ENCODE peak calls at places on chromosome 17, in seven cellular contexts. G is suprapubic skin, K is fibroblast of the aortic adventitia, T is endothelial cell, N is progenitor cell of endocrine pancreas, J is AG04449, U is nephron progenitor cell. S is an unnamed sample.
A peak's percentile ranks its signal among the peaks of the same experiment; 100 is the strongest.

GRCh38 chr17:66684256-66684655 is 150.7 kb upstream of the CACNG5 start:
- DNase-seq in U (no peak), J (no peak), G (no peak), T (no peak), K (no peak), N (no peak), S (no peak)

GRCh38 chr17:67223924-67224323 is 21.1 kb downstream of the HELZ start:
- DNase-seq in T (no peak), G (no peak), K (no peak), N (no peak), U (no peak), J (no peak), S (no peak)

GRCh38 chr17:4172356-4172755 is 29.4 kb downstream of the CYB5D2 start:
- DNase-seq in U (no peak), J (no peak), G (no peak), T (no peak), N (no peak), K (no peak), S (no peak)

GRCh38 chr17:58991718-58992331 is 114.9 kb downstream of the TRIM37 start:
- DNase-seq in U (no peak), T (no peak), J (peak; percentile 70), G (no peak), N (no peak), K (peak; percentile 8), S (no peak)

GRCh38 chr17:49338883-49339282 is 23.2 kb downstream of the ZNF652 start:
- DNase-seq in J (no peak), G (no peak), K (no peak), N (no peak), U (no peak), T (no peak), S (no peak)

GRCh38 chr17:15213381-15214087 is 51.6 kb downstream of the PMP22 start:
- DNase-seq in N (no peak), U (peak; percentile 15), T (peak; percentile 40), G (no peak), K (peak; percentile 30), J (no peak), S (no peak)

GRCh38 chr17:43984521-43984920 is 19.9 kb upstream of the NAGS start:
- DNase-seq in T (no peak), N (no peak), K (no peak), J (no peak), U (no peak), G (no peak), S (no peak)

GRCh38 chr17:40526668-40527067 is 25.2 kb upstream of the TNS4 start:
- DNase-seq in T (no peak), U (no peak), K (no peak), G (peak; percentile 83), J (no peak), N (no peak), S (no peak)

GRCh38 chr17:55334285-55334684 is 69.5 kb downstream of the HLF start:
- DNase-seq in K (peak; percentile 77), U (no peak), J (no peak), G (no peak), N (no peak), T (no peak), S (no peak)

GRCh38 chr17:35942588-35943186 is 826 bp downstream of the LYZL6 start:
- DNase-seq in G (no peak), K (no peak), J (no peak), N (no peak), T (no peak), U (no peak), S (no peak)

GRCh38 chr17:81329927-81330883 is 35.1 kb upstream of the SLC38A10 start:
- DNase-seq in U (no peak), T (no peak), G (no peak), J (no peak), K (no peak), N (no peak), S (peak; percentile 38)

GRCh38 chr17:49788443-49789277 is at the start of gene KAT7:
- DNase-seq in N (peak; percentile 97), U (peak; percentile 97), K (peak; percentile 100), J (peak; percentile 96), G (peak; percentile 99), T (peak; percentile 97), S (peak; percentile 98)

GRCh38 chr17:17305282-17305801 is 2.2 kb downstream of the NT5M start:
- DNase-seq in T (no peak), G (no peak), K (no peak), J (no peak), N (no peak), U (peak; percentile 19), S (no peak)

GRCh38 chr17:50604470-50604869 is 30.2 kb upstream of the ABCC3 start:
- DNase-seq in T (peak; percentile 26), U (no peak), J (no peak), N (no peak), K (peak; percentile 85), G (no peak), S (no peak)

GRCh38 chr17:39205112-39205526 is 5.0 kb downstream of the RPL19 start:
- DNase-seq in K (no peak), U (no peak), N (no peak), J (no peak), G (no peak), T (no peak), S (no peak)

GRCh38 chr17:42682400-42683384 is at the start of gene CNTNAP1:
- DNase-seq in U (peak; percentile 79), K (peak; percentile 82), J (no peak), N (no peak), T (peak; percentile 53), G (no peak), S (peak; percentile 79)

DNA sequence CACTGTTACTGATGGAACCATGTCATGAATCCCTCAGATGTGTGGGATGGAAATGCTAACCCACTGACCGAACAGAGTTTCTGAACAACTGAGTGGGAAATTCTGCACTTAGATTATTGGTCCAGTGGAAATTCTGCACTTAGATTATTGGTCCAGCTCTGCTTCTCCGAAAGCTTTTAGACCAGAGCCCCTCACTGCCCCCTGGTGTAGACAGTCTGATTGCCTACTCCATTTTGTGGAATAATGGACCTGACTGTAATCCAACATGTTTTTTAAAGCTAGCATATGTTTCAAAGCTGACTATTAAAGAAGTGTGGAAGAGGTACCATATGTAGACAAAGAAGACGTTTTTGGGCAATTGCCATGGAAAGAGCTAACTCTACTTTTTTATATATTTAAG is 50.3 kb upstream of the TBX2 start:
- DNase-seq in J (no peak), K (peak; percentile 8), N (no peak), T (peak; percentile 25), U (no peak), G (no peak), S (no peak)
- TF ChIP-seq CTCF in J (peak; percentile 11), K (peak; percentile 36), N (peak; percentile 28), T (no peak), U (no peak), G (no peak), S (peak; percentile 10)

GRCh38 chr17:68433211-68433610 is 24.1 kb downstream of the WIPI1 start:
- DNase-seq in K (no peak), T (no peak), U (no peak), G (peak; percentile 38), N (no peak), J (no peak), S (no peak)

GRCh38 chr17:68431661-68432071 is 25.6 kb downstream of the WIPI1 start:
- DNase-seq in J (no peak), U (peak; percentile 29), G (peak; percentile 63), N (no peak), K (no peak), T (peak; percentile 22), S (peak; percentile 34)

GRCh38 chr17:68431045-68431608 is 26.2 kb downstream of the WIPI1 start:
- DNase-seq in K (no peak), N (no peak), G (peak; percentile 20), U (no peak), J (no peak), T (no peak), S (no peak)

GRCh38 chr17:68433911-68434503 is 23.3 kb downstream of the WIPI1 start:
- DNase-seq in N (no peak), K (no peak), J (no peak), G (peak; percentile 32), U (no peak), T (no peak), S (no peak)

DNA sequence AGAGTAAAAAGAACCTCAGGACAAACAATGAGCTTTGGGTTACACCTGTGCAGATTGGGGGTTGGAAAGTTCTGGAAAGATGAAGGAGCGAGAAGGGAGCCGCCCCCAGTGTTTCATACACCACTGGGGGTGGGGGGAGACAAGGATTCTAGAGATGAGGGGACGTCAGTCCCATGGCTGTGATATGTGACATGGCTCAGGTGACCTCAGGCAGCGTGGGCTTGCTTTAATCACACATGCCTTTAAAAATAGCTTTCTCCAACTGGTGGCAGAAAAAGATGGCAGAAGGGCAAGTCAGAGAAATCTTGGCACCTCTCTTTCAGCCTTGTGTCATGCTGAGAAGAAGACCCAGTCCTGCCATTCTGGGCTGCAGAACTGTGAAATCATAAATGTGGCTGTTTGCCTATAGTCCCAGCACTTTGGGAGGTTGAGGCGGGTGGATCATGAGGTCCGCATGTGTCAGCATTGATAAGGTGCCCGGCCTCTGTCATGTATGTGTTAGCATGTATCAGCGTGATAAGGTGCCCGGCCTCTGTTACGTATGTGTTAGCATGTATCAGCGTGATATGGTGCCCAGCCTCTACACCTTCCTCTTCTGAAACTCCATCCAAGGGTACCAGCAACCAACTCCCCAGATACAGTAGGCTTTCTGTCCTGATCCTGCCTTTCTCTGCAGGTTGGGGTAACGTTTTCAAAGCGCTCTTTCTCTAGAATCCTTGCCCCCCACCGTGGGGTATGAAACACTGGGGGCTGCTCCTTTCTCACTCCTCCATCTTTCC is 25.0 kb downstream of the WIPI1 start:
- DNase-seq in J (no peak), G (peak; percentile 66), U (no peak), T (no peak), N (no peak), K (no peak), S (no peak)
- TF ChIP-seq CTCF in J (no peak), G (no peak), U (no peak), T (no peak), N (no peak), K (no peak), S (no peak)

DNA sequence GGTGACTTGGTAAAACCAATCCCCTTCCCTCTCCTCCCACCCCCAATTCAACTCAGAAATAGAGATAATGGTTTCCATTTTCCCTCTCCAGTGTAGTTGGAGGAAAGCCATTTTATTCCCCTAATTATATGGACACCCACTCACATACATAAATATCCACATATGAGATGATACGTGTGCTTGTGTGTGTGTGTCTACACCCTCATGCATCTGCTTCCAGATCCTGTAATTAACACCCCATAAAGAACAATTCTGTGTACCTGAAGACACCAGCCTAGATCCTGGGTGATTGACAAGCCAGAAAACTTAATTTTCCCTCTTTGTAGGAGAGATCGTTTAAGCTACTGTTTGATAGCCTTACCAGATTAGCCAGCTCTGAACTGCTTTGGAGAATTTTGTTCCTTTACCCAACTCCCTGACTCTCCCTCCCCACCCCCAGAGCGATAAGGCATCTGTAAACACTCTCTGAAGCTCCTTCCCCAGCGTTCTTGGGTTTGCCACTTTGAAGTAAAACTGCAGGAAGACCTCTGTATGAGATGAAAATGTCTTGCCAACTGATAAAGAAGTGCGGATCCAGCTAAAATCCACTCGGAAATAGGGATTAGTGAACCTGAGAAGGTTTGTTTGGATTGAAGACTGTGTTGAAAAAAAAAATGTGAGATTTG is 175.7 kb downstream of the RGS9 start:
- DNase-seq in T (no peak), U (no peak), N (no peak), K (no peak), J (no peak), G (no peak), S (no peak)
- TF ChIP-seq CTCF in T (no peak), U (no peak), N (no peak), K (no peak), J (no peak), G (no peak), S (no peak)

DNA sequence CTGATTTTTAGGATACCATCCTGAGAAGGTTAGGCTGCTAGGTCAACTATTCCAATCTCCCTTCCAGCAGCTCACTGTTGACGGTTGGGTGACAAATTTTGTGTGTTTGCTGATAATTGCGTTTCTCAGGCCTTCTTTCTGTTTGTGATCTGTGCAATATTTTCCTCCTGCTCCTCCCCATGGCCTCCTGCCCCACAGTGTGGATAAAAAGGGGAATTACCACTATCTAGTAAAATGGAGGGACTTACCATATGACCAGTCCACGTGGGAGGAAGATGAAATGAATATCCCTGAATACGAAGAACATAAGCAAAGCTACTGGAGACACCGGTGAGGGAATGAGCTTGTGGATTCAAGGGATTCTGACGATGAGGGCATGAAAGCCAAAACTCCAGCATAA is 9.2 kb downstream of the CHD3 start:
- DNase-seq in U (no peak), T (no peak), N (no peak), J (no peak), G (no peak), K (peak; percentile 75), S (no peak)
- TF ChIP-seq CTCF in U (no peak), T (no peak), N (peak; percentile 30), J (peak; percentile 44), G (no peak), K (peak; percentile 62), S (no peak)

S was measured in glutamatergic neuron.